ENCODE peak calls at places on chromosomes 11 and 22, in five cellular contexts. L is lung, N is K562, G is PC-3, U is mammary epithelial cell. F is an unnamed sample. For H3K4me1, the result is how much of the 10 kb centered on the place peaks cover.

GRCh38 chr22:44331881-44332714 is 19.3 kb upstream of the SHISAL1 start:
- DNase-seq in L (no peak), N (no peak), G (peak), U (no peak), F (peak)

GRCh38 chr11:46281374-46281831 is 3.9 kb downstream of the CREB3L1 start:
- DNase-seq in N (peak), U (no peak), L (no peak), G (no peak), F (no peak)

GRCh38 chr11:60842688-60843605 is 1.0 kb downstream of the CCDC86 start:
- DNase-seq in L (no peak), N (no peak), G (peak), U (no peak), F (no peak)

GRCh38 chr11:76132268-76132667 is 74.0 kb downstream of the WNT11 start:
- DNase-seq in N (no peak), G (no peak), L (no peak), U (no peak), F (peak)

GRCh38 chr11:85673422-85673821 is 8.5 kb upstream of the CREBZF start:
- DNase-seq in L (no peak), N (no peak), G (no peak), U (no peak), F (no peak)

GRCh38 chr22:36765943-36766450 is 9.9 kb downstream of the IFT27 start:
- DNase-seq in G (no peak), U (peak), L (no peak), N (no peak), F (no peak)

GRCh38 chr11:79388201-79388600 is 52.6 kb downstream of the TENM4 start:
- DNase-seq in L (no peak), N (no peak), U (no peak), G (no peak), F (no peak)

GRCh38 chr11:58330861-58331260 is 28.0 kb downstream of the OR5B17 start:
- DNase-seq in N (no peak), G (peak), U (peak), L (no peak), F (no peak)

GRCh38 chr11:82533628-82534353 is 199.9 kb downstream of the FAM181B start:
- DNase-seq in N (no peak), U (peak), L (no peak), G (peak), F (no peak)

GRCh38 chr11:73267921-73268540 is 4.1 kb upstream of the P2RY6 start:
- DNase-seq in L (peak), N (no peak), U (no peak), G (no peak), F (no peak)

GRCh38 chr11:72776844-72777754 is 16.7 kb downstream of the STARD10 start:
- DNase-seq in L (no peak), N (peak), U (no peak), G (no peak), F (no peak)

GRCh38 chr22:42868751-42869251 is 11.7 kb upstream of the ARFGAP3 start:
- DNase-seq in L (peak), N (no peak), G (no peak), U (no peak), F (peak)

GRCh38 chr11:6986487-6986886 is 33.7 kb downstream of the ZNF214 start:
- DNase-seq in N (no peak), L (no peak), G (no peak), U (no peak), F (no peak)

GRCh38 chr11:57459112-57460016 is 964 bp upstream of the RTN4RL2 start:
- DNase-seq in U (no peak), L (no peak), N (peak), G (peak), F (peak)

GRCh38 chr11:44631831-44632230 is 66.4 kb downstream of the CD82 start:
- DNase-seq in G (no peak), U (no peak), N (no peak), L (peak), F (no peak)

GRCh38 chr22:49322231-49322630 is 505.4 kb downstream of the BRD1 start:
- DNase-seq in G (no peak), U (no peak), N (no peak), L (no peak), F (no peak)

GRCh38 chr11:100681064-100681502 is 6.0 kb upstream of the ARHGAP42 start:
- DNase-seq in L (peak), G (peak), U (peak), N (peak), F (peak)

GRCh38 chr11:108958446-108959123 is 293.7 kb downstream of the DDX10 start:
- DNase-seq in G (peak), N (peak), L (no peak), U (peak), F (no peak)

GRCh38 chr11:126345283-126345682 is 10.2 kb upstream of the ST3GAL4 start:
- DNase-seq in L (no peak), N (no peak), U (no peak), G (no peak), F (no peak)

GRCh38 chr11:45176996-45177395 is 30.6 kb downstream of the PRDM11 start:
- DNase-seq in U (no peak), N (no peak), G (no peak), L (no peak), F (peak)

GRCh38 chr11:115927823-115928329 is 423.7 kb upstream of the CADM1 start:
- DNase-seq in N (no peak), G (no peak), U (no peak), L (no peak), F (no peak)

GRCh38 chr11:6635082-6635932 is 16.1 kb upstream of the TPP1 start:
- DNase-seq in U (no peak), L (peak), N (peak), G (no peak), F (peak)

GRCh38 chr11:2390091-2390870 is 10.3 kb upstream of the TSSC4 start:
- DNase-seq in U (no peak), G (no peak), L (peak), N (no peak), F (peak)

GRCh38 chr11:72642815-72643511 is 31.3 kb downstream of the PDE2A start:
- DNase-seq in L (peak), G (peak), N (peak), U (no peak), F (peak)

GRCh38 chr22:38080847-38081635 is 2.9 kb downstream of the SLC16A8 start:
- DNase-seq in L (no peak), U (no peak), G (peak), N (no peak), F (peak)

GRCh38 chr11:109029927-109030326 is 365.1 kb downstream of the DDX10 start:
- DNase-seq in G (no peak), U (no peak), L (no peak), N (no peak), F (no peak)

GRCh38 chr22:30705710-30706651 is 11.3 kb downstream of the OSBP2 start:
- DNase-seq in L (no peak), N (no peak), G (peak), U (no peak), F (no peak)

DNA sequence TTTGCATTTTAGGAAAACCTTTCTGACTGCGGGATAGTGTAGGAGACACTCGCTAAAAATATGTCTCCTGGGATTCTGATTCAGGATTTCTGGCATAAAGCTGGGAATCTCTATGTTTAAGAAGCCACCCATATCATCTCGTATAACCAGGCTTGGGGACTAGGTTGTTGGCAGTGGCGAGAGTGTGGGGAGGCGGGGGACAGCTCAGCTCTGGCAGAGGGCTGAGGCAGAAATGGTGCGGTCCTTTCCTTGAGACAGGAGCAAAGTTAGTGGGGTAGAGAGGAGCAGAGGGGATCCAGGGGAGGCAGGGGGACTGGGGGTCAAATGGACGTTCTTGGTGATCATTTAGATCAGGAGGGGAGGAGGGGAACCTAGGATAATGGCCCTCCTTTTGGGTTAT is 74.3 kb downstream of the TEAD1 start:
- DNase-seq in L (no peak), N (no peak), G (no peak), U (no peak), F (no peak)
- H3K4me1 ChIP-seq in L (under half), N (under half), G (under half), U (under half), F (half or more)

DNA sequence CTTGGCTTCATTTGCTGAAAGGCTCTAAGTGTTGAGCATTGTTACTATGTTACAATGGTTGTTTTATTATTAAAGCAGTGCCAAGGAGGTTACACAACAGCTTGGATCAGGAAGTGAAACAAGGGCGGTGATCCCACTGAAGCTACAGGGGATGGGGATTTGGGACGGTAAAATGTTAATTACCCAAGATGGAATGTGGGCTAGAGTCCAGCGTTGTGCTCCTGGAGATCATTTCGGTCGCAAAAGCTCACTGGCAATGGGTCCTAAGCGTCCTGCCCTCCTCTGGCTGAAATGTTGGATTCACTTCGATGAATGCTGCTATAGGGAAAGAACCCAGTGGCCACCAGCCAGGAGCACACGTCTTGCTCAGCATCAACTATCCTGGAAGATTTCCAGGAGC is 48.3 kb downstream of the FAM83F start:
- DNase-seq in G (peak), U (peak), N (no peak), L (peak), F (peak)
- TF ChIP-seq CTCF in G (no peak), U (peak), N (no peak), L (no peak), F (no peak)

DNA sequence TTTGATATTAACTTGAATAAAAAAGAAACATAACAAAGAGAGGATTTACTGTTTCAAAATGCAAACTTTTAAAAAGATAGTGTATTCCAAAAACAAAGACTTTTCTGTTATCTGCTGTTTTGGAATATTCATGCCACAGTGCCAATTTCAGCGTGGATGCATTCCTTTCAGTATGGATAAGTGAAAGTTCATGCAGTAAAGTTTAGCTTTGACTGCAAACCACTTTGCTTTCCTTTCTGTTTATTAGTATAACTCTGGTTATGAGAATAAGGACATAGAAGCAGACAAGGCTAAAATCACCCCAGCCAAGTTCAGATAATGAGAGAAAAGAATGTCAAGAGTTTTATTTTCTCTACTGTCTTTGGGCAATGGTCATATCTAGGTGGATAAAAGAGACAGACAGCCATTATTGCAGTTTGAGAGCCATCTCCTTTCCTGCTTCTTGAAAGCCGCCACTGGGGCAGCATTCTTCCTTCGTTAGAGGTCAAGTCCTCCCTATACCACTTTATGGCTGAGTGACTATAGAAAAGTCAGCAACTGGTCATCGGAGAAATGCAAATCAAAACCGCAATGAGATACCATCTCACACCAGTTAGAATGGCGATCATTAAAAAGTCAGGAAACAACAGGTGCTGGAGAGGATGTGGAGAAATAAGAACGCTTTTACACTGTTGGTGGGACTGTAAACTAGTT is 82.4 kb upstream of the BLID start:
- DNase-seq in L (no peak), U (no peak), N (no peak), G (peak), F (no peak)
- H3K4me1 ChIP-seq in L (under half), U (half or more), N (under half), G (half or more), F (under half)

GRCh38 chr11:59678118-59678812 is 9.4 kb upstream of the PATL1 start:
- DNase-seq in G (no peak), L (no peak), N (no peak), U (no peak), F (no peak)
- TF ChIP-seq CTCF in G (peak), L (no peak), N (no peak), U (no peak), F (no peak)

DNA sequence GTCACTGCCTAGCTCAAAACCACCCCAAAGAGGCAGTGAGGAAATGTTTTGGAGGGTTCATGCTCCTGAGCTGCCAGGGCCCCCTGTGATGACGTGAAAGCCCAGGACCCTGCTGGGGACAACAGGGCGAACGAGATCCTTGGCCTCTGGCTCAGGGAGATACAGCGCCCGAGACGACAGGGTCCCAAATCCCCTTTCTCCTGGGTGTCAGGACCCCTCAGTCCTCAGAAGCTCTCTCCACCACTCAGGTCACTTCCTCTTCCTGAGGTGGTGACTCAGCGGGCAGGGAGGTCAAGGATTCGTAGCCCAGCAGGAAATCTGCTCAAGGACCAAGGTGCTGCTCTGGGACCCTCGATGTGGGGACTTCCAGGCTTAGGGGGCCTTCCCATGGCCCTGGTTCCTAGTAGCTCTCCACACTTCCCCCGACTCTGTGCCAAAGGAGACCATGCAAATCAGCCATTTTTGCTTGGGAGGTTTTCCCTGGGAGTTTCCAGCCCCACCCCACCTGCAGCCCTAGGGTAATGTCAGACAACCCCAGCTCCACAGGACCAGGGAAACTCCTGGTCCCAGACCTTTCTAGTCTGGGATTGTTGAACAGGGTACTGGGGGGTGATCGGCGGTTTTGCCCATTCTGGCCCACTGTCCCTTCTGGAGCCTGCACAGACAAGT is 12.8 kb downstream of the BCL9L start:
- DNase-seq in L (no peak), N (peak), U (peak), G (peak), F (peak)
- H3K4me1 ChIP-seq in L (under half), N (half or more), U (half or more), G (half or more), F (half or more)

GRCh38 chr22:27372969-27373670 is 428.4 kb downstream of the MN1 start:
- DNase-seq in G (peak), N (peak), L (peak), U (no peak), F (no peak)
- TF ChIP-seq CTCF in G (no peak), N (no peak), L (no peak), U (no peak), F (no peak)

GRCh38 chr11:96150609-96151008 is 192.4 kb downstream of the MAML2 start:
- DNase-seq in L (no peak), U (no peak), G (no peak), N (no peak), F (no peak)

GRCh38 chr11:96147186-96147585 is 195.8 kb downstream of the MAML2 start:
- DNase-seq in G (peak), L (no peak), U (no peak), N (no peak), F (no peak)

GRCh38 chr11:96146765-96147164 is 196.2 kb downstream of the MAML2 start:
- DNase-seq in L (no peak), N (no peak), G (peak), U (no peak), F (no peak)

GRCh38 chr11:96149743-96150555 is 193.0 kb downstream of the MAML2 start:
- DNase-seq in L (no peak), G (peak), U (peak), N (peak), F (no peak)

GRCh38 chr11:96147913-96148312 is 195.1 kb downstream of the MAML2 start:
- DNase-seq in L (no peak), U (peak), G (no peak), N (no peak), F (no peak)
- H3K4me1 ChIP-seq in L (under half), U (under half), G (half or more), N (under half), F (under half)

F was measured in thyroid gland.